ENCODE peak calls at places on chromosome X, in nine cellular contexts. One of them, this sample, is unnamed.
A peak's percentile ranks its signal among the peaks of the same experiment; 100 is the strongest.

GRCh38 chrX:49211074-49211473 is 11.1 kb upstream of the SYP start:
- DNase-seq in HFFc6: no peak
- DNase-seq in heart right ventricle: no peak
- DNase-seq in WERI-Rb-1: no peak
- DNase-seq in GM23338: no peak
- DNase-seq in AG09309: no peak
- DNase-seq in AG09319: no peak
- DNase-seq in GM13977: no peak
- DNase-seq in A549: no peak
- DNase-seq in this sample: no peak

GRCh38 chrX:47560179-47560830 is 700 bp upstream of the ARAF start:
- DNase-seq in HFFc6: no peak
- DNase-seq in heart right ventricle: no peak
- DNase-seq in WERI-Rb-1: no peak
- DNase-seq in GM23338: peak; percentile 30
- DNase-seq in AG09309: no peak
- DNase-seq in AG09319: no peak
- DNase-seq in GM13977: no peak
- DNase-seq in A549: no peak
- DNase-seq in this sample: no peak

GRCh38 chrX:110145854-110146253 is 142.9 kb downstream of the TMEM164 start:
- DNase-seq in HFFc6: no peak
- DNase-seq in heart right ventricle: no peak
- DNase-seq in WERI-Rb-1: no peak
- DNase-seq in GM23338: peak; percentile 35
- DNase-seq in AG09309: no peak
- DNase-seq in AG09319: no peak
- DNase-seq in GM13977: peak; percentile 39
- DNase-seq in A549: peak; percentile 36
- DNase-seq in this sample: peak; percentile 23

GRCh38 chrX:54944816-54945215 is 24.2 kb downstream of the TRO start:
- DNase-seq in HFFc6: no peak
- DNase-seq in heart right ventricle: no peak
- DNase-seq in WERI-Rb-1: no peak
- DNase-seq in GM23338: no peak
- DNase-seq in AG09309: no peak
- DNase-seq in AG09319: no peak
- DNase-seq in GM13977: no peak
- DNase-seq in A549: no peak
- DNase-seq in this sample: no peak

GRCh38 chrX:7139202-7140081 is 8.1 kb upstream of the STS start:
- DNase-seq in HFFc6: peak; percentile 83
- DNase-seq in heart right ventricle: no peak
- DNase-seq in WERI-Rb-1: no peak
- DNase-seq in GM23338: no peak
- DNase-seq in AG09309: no peak
- DNase-seq in AG09319: no peak
- DNase-seq in GM13977: no peak
- DNase-seq in A549: no peak
- DNase-seq in this sample: no peak

GRCh38 chrX:131778269-131779218 is 234.7 kb downstream of the OR13H1 start:
- DNase-seq in HFFc6: no peak
- DNase-seq in heart right ventricle: no peak
- DNase-seq in WERI-Rb-1: peak; percentile 70
- DNase-seq in GM23338: no peak
- DNase-seq in AG09309: no peak
- DNase-seq in AG09319: peak; percentile 61
- DNase-seq in GM13977: peak; percentile 39
- DNase-seq in A549: peak; percentile 81
- DNase-seq in this sample: no peak

GRCh38 chrX:9657590-9658256 is 107.9 kb downstream of the GPR143 start:
- DNase-seq in HFFc6: no peak
- DNase-seq in heart right ventricle: no peak
- DNase-seq in WERI-Rb-1: no peak
- DNase-seq in GM23338: no peak
- DNase-seq in AG09309: no peak
- DNase-seq in AG09319: no peak
- DNase-seq in GM13977: no peak
- DNase-seq in A549: no peak
- DNase-seq in this sample: no peak

GRCh38 chrX:15157624-15158023 is 112.3 kb downstream of the ASB9 start:
- DNase-seq in HFFc6: no peak
- DNase-seq in heart right ventricle: no peak
- DNase-seq in WERI-Rb-1: no peak
- DNase-seq in GM23338: no peak
- DNase-seq in AG09309: no peak
- DNase-seq in AG09319: no peak
- DNase-seq in GM13977: no peak
- DNase-seq in A549: no peak
- DNase-seq in this sample: no peak

GRCh38 chrX:50747471-50747900 is 66.5 kb downstream of the SHROOM4 start:
- DNase-seq in HFFc6: no peak
- DNase-seq in heart right ventricle: no peak
- DNase-seq in WERI-Rb-1: peak; percentile 8
- DNase-seq in GM23338: peak; percentile 49
- DNase-seq in AG09309: peak; percentile 52
- DNase-seq in AG09319: peak; percentile 1
- DNase-seq in GM13977: peak; percentile 25
- DNase-seq in A549: peak; percentile 11
- DNase-seq in this sample: peak; percentile 13
- TF ChIP-seq CTCF in HFFc6: no peak
- TF ChIP-seq CTCF in heart right ventricle: peak; percentile 62
- TF ChIP-seq CTCF in WERI-Rb-1: peak; percentile 61
- TF ChIP-seq CTCF in GM23338: peak; percentile 81
- TF ChIP-seq CTCF in AG09309: peak; percentile 75
- TF ChIP-seq CTCF in AG09319: peak; percentile 71
- TF ChIP-seq CTCF in GM13977: peak; percentile 71
- TF ChIP-seq CTCF in A549: peak; percentile 42
- TF ChIP-seq CTCF in this sample: peak; percentile 35

GRCh38 chrX:40938418-40938817 is 146.8 kb upstream of the USP9X start:
- DNase-seq in HFFc6: peak; percentile 30
- DNase-seq in heart right ventricle: no peak
- DNase-seq in WERI-Rb-1: no peak
- DNase-seq in GM23338: no peak
- DNase-seq in AG09309: no peak
- DNase-seq in AG09319: no peak
- DNase-seq in GM13977: no peak
- DNase-seq in A549: peak; percentile 27
- DNase-seq in this sample: no peak
- TF ChIP-seq CTCF in HFFc6: no peak
- TF ChIP-seq CTCF in heart right ventricle: no peak
- TF ChIP-seq CTCF in WERI-Rb-1: no peak
- TF ChIP-seq CTCF in GM23338: no peak
- TF ChIP-seq CTCF in AG09309: no peak
- TF ChIP-seq CTCF in AG09319: no peak
- TF ChIP-seq CTCF in GM13977: no peak
- TF ChIP-seq CTCF in A549: no peak
- TF ChIP-seq CTCF in this sample: no peak

GRCh38 chrX:111360839-111361238 is 51.2 kb downstream of the DCX start:
- DNase-seq in HFFc6: no peak
- DNase-seq in heart right ventricle: no peak
- DNase-seq in WERI-Rb-1: peak; percentile 11
- DNase-seq in GM23338: peak; percentile 30
- DNase-seq in AG09309: no peak
- DNase-seq in AG09319: no peak
- DNase-seq in GM13977: no peak
- DNase-seq in A549: no peak
- DNase-seq in this sample: no peak
- TF ChIP-seq CTCF in HFFc6: no peak
- TF ChIP-seq CTCF in heart right ventricle: no peak
- TF ChIP-seq CTCF in WERI-Rb-1: peak; percentile 22
- TF ChIP-seq CTCF in GM23338: peak; percentile 57
- TF ChIP-seq CTCF in AG09309: no peak
- TF ChIP-seq CTCF in AG09319: no peak
- TF ChIP-seq CTCF in GM13977: no peak
- TF ChIP-seq CTCF in A549: no peak
- TF ChIP-seq CTCF in this sample: no peak

GRCh38 chrX:96181571-96181970 is 503.1 kb upstream of the DIAPH2 start:
- DNase-seq in HFFc6: no peak
- DNase-seq in heart right ventricle: no peak
- DNase-seq in WERI-Rb-1: no peak
- DNase-seq in GM23338: peak; percentile 3
- DNase-seq in AG09309: no peak
- DNase-seq in AG09319: no peak
- DNase-seq in GM13977: no peak
- DNase-seq in A549: no peak
- DNase-seq in this sample: no peak

GRCh38 chrX:96182366-96182765 is 502.3 kb upstream of the DIAPH2 start:
- DNase-seq in HFFc6: peak; percentile 2
- DNase-seq in heart right ventricle: no peak
- DNase-seq in WERI-Rb-1: peak; percentile 17
- DNase-seq in GM23338: peak; percentile 72
- DNase-seq in AG09309: no peak
- DNase-seq in AG09319: no peak
- DNase-seq in GM13977: no peak
- DNase-seq in A549: peak; percentile 33
- DNase-seq in this sample: no peak

DNA sequence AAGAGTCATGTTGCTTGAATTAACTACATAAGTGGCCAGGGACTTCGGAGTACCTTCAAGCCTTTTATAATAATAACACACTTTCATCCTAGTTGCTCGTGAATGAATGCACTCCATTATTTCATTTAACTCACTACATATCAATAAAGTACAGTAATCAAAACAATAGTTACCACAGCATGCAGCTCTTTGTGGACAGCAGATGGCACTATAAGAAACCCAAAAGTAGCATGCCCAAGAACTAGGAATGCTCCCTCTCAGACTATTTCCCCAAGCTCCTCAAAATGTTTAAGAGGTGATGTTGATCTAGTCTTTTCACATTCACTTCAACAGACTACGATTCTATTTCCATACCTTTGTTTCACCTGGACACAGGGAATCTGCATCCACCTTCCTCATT is 500.8 kb upstream of the DIAPH2 start:
- DNase-seq in HFFc6: no peak
- DNase-seq in heart right ventricle: no peak
- DNase-seq in WERI-Rb-1: no peak
- DNase-seq in GM23338: peak; percentile 16
- DNase-seq in AG09309: no peak
- DNase-seq in AG09319: no peak
- DNase-seq in GM13977: no peak
- DNase-seq in A549: peak; percentile 11
- DNase-seq in this sample: no peak
- TF ChIP-seq CTCF in HFFc6: peak; percentile 62
- TF ChIP-seq CTCF in heart right ventricle: peak; percentile 22
- TF ChIP-seq CTCF in WERI-Rb-1: peak; percentile 8
- TF ChIP-seq CTCF in GM23338: peak; percentile 47
- TF ChIP-seq CTCF in AG09309: peak; percentile 29
- TF ChIP-seq CTCF in AG09319: peak; percentile 43
- TF ChIP-seq CTCF in GM13977: peak; percentile 20
- TF ChIP-seq CTCF in A549: peak; percentile 28
- TF ChIP-seq CTCF in this sample: no peak

GRCh38 chrX:150587585-150588503 is 19.4 kb downstream of the MTM1 start:
- DNase-seq in HFFc6: no peak
- DNase-seq in heart right ventricle: no peak
- DNase-seq in WERI-Rb-1: peak; percentile 49
- DNase-seq in GM23338: no peak
- DNase-seq in AG09309: no peak
- DNase-seq in AG09319: no peak
- DNase-seq in GM13977: no peak
- DNase-seq in A549: peak; percentile 22
- DNase-seq in this sample: no peak
- TF ChIP-seq CTCF in HFFc6: peak; percentile 80
- TF ChIP-seq CTCF in heart right ventricle: peak; percentile 57
- TF ChIP-seq CTCF in WERI-Rb-1: peak; percentile 60
- TF ChIP-seq CTCF in GM23338: peak; percentile 80
- TF ChIP-seq CTCF in AG09309: peak; percentile 69
- TF ChIP-seq CTCF in AG09319: peak; percentile 62
- TF ChIP-seq CTCF in GM13977: peak; percentile 74
- TF ChIP-seq CTCF in A549: peak; percentile 58
- TF ChIP-seq CTCF in this sample: peak; percentile 49

DNA sequence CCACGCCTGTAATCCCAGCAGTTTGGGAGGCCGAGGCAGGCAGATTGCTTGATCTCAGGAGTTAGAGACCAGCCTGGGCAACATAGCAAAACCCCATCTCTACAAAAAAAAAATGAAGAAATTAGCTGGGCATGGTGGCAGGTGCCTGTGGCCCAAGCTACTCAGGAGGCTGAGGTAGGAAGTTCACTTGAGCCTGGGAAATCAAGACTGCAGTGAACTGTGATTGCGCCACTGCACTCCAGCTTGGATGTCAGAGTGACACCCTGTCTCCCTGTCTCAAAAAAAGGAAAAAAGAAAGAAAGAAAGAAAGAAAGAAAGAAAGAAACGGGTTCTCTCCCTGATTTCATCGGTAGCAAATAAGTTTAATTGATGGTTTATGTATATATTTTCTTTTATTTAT is 64.6 kb upstream of the ESX1 start:
- DNase-seq in HFFc6: no peak
- DNase-seq in heart right ventricle: no peak
- DNase-seq in WERI-Rb-1: no peak
- DNase-seq in GM23338: no peak
- DNase-seq in AG09309: no peak
- DNase-seq in AG09319: no peak
- DNase-seq in GM13977: no peak
- DNase-seq in A549: no peak
- DNase-seq in this sample: no peak
- TF ChIP-seq CTCF in HFFc6: no peak
- TF ChIP-seq CTCF in heart right ventricle: no peak
- TF ChIP-seq CTCF in WERI-Rb-1: no peak
- TF ChIP-seq CTCF in GM23338: no peak
- TF ChIP-seq CTCF in AG09309: no peak
- TF ChIP-seq CTCF in AG09319: no peak
- TF ChIP-seq CTCF in GM13977: no peak
- TF ChIP-seq CTCF in A549: no peak
- TF ChIP-seq CTCF in this sample: no peak

GRCh38 chrX:153499876-153500275 is 5.1 kb downstream of the BGN start:
- DNase-seq in HFFc6: no peak
- DNase-seq in heart right ventricle: peak; percentile 51
- DNase-seq in WERI-Rb-1: no peak
- DNase-seq in GM23338: no peak
- DNase-seq in AG09309: no peak
- DNase-seq in AG09319: no peak
- DNase-seq in GM13977: no peak
- DNase-seq in A549: no peak
- DNase-seq in this sample: no peak
- TF ChIP-seq CTCF in HFFc6: no peak
- TF ChIP-seq CTCF in heart right ventricle: no peak
- TF ChIP-seq CTCF in WERI-Rb-1: no peak
- TF ChIP-seq CTCF in GM23338: no peak
- TF ChIP-seq CTCF in AG09309: no peak
- TF ChIP-seq CTCF in AG09319: no peak
- TF ChIP-seq CTCF in GM13977: no peak
- TF ChIP-seq CTCF in A549: no peak
- TF ChIP-seq CTCF in this sample: no peak

DNA sequence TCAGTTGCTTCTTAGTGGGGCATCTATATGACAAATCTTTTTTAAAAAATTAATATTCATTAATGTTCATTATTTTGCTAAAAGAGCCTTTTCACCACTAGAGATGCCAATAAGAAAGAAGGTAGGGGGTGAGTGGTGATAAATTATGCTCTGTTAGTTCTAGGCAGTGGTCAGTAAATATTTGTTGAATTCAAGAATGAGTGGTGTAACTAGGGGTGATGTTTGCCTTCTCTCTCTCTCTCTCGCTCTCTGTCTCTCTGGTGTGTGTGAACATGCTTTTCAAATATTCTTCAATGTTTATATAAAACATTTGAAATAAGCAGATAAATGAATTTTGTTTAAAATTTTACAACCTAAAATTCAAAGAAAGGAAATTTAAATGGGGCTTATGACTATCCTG is 169.6 kb downstream of the GLUD2 start:
- DNase-seq in HFFc6: no peak
- DNase-seq in heart right ventricle: no peak
- DNase-seq in WERI-Rb-1: no peak
- DNase-seq in GM23338: no peak
- DNase-seq in AG09309: no peak
- DNase-seq in AG09319: no peak
- DNase-seq in GM13977: no peak
- DNase-seq in A549: no peak
- DNase-seq in this sample: no peak
- TF ChIP-seq CTCF in HFFc6: no peak
- TF ChIP-seq CTCF in heart right ventricle: no peak
- TF ChIP-seq CTCF in WERI-Rb-1: no peak
- TF ChIP-seq CTCF in GM23338: no peak
- TF ChIP-seq CTCF in AG09309: no peak
- TF ChIP-seq CTCF in AG09319: no peak
- TF ChIP-seq CTCF in GM13977: no peak
- TF ChIP-seq CTCF in A549: no peak
- TF ChIP-seq CTCF in this sample: no peak